ENCODE peak calls at places on chromosome 18, in six cellular contexts. A is tibial artery, F is heart left ventricle, U is type B pancreatic cell, X is WTC11, E is ovary. J is an unnamed sample.

GRCh38 chr18:41829648-41830516 is 125.2 kb upstream of the PIK3C3 start:
- DNase-seq in U (no peak), F (no peak), A (no peak), X (no peak), E (no peak), J (no peak)

GRCh38 chr18:79585395-79586370 is 93.9 kb upstream of the CTDP1 start:
- DNase-seq in E (peak), F (peak), X (no peak), U (peak), A (peak), J (no peak)

GRCh38 chr18:45081579-45082181 is 401.0 kb downstream of the SETBP1 start:
- DNase-seq in E (no peak), X (no peak), U (no peak), F (no peak), A (no peak), J (no peak)

GRCh38 chr18:47151457-47151856 is 1.2 kb upstream of the HDHD2 start:
- DNase-seq in A (no peak), X (no peak), F (no peak), E (no peak), U (no peak), J (no peak)

GRCh38 chr18:69064063-69064462 is 266.2 kb downstream of the CCDC102B start:
- DNase-seq in A (no peak), X (no peak), F (no peak), U (no peak), E (no peak), J (no peak)

GRCh38 chr18:383135-383534 is 115.3 kb upstream of the THOC1 start:
- DNase-seq in E (no peak), A (no peak), U (no peak), F (no peak), X (no peak), J (no peak)

GRCh38 chr18:62070306-62070705 is 116.5 kb downstream of the PIGN start:
- DNase-seq in E (no peak), F (no peak), X (no peak), U (no peak), A (no peak), J (no peak)

GRCh38 chr18:13105059-13105458 is 113.5 kb upstream of the LDLRAD4 start:
- DNase-seq in A (no peak), F (no peak), X (no peak), U (no peak), E (no peak), J (no peak)

GRCh38 chr18:31213641-31214040 is 51.0 kb upstream of the DSC1 start:
- DNase-seq in U (no peak), F (no peak), E (no peak), X (no peak), A (no peak), J (no peak)

GRCh38 chr18:74226156-74226555 is 65.6 kb downstream of the CYB5A start:
- DNase-seq in A (no peak), U (no peak), F (no peak), E (no peak), X (no peak), J (no peak)

GRCh38 chr18:58893388-58894099 is 28.9 kb downstream of the ZNF532 start:
- DNase-seq in U (no peak), E (no peak), A (no peak), X (no peak), F (no peak), J (no peak)

GRCh38 chr18:12811191-12811950 is 72.7 kb downstream of the PTPN2 start:
- DNase-seq in A (no peak), F (no peak), U (no peak), X (no peak), E (no peak), J (no peak)

GRCh38 chr18:48827321-48828200 is 123.2 kb downstream of the SMAD7 start:
- DNase-seq in F (no peak), X (peak), U (peak), E (no peak), A (peak), J (peak)

GRCh38 chr18:80159713-80160636 is 50.9 kb downstream of the ADNP2 start:
- DNase-seq in A (no peak), X (peak), U (peak), E (no peak), F (no peak), J (no peak)

GRCh38 chr18:32730620-32731021 is 42.2 kb downstream of the KLHL14 start:
- DNase-seq in A (no peak), X (no peak), U (no peak), E (no peak), F (no peak), J (no peak)

GRCh38 chr18:53911200-53911599 is 313.3 kb downstream of the MBD2 start:
- DNase-seq in U (no peak), X (no peak), E (no peak), A (no peak), F (no peak), J (no peak)

GRCh38 chr18:53906681-53907080 is 317.8 kb downstream of the MBD2 start:
- DNase-seq in E (no peak), F (peak), A (no peak), U (no peak), X (no peak), J (no peak)

DNA sequence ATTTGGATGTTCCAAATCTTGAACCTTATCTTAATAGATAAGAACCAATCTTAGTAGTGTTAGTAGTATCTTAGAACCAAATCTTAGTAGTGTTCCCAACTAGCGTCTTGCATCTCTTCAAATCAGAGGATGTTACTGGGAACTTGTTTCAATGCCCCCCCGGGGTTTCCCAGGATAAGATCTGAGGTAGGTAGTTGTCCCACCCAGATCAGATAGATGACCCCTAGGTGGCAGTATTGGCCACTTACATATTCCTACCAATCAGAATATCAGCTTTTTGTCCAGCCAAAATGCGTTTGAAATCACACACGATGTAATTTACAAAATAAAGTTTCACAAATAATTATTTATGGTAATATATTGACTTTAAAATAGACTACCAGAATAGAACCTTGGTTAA is 314.8 kb downstream of the MBD2 start:
- DNase-seq in X (peak), E (no peak), U (no peak), A (no peak), F (no peak), J (no peak)
- TF ChIP-seq CTCF in X (peak), E (no peak), U (no peak), A (no peak), F (no peak), J (no peak)

DNA sequence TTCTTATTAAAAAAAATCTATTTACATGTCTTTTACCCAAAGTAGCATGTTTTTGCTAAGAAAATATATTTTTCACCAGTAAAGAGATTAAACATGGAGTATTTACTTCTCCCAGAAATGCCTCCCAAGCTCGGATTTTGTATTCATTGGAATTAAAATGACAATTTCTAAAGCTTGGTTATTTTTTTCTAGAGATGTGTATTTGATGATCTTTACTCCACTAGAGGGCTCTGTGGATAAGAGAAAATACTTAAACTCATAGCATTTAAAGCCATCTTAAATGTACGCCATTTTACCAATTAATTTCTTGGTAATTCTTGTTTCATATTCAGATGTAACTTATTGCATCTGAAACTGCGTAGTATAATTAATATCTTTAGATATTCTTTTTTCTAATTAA is 461.4 kb downstream of the GALR1 start:
- DNase-seq in U (no peak), F (no peak), E (no peak), A (no peak), X (no peak), J (no peak)
- TF ChIP-seq CTCF in U (peak), F (no peak), E (no peak), A (no peak), X (no peak), J (peak)

GRCh38 chr18:28212060-28212459 is 35.1 kb upstream of the CDH2 start:
- DNase-seq in X (no peak), F (no peak), A (no peak), U (no peak), E (no peak), J (no peak)

GRCh38 chr18:28208268-28208667 is 31.3 kb upstream of the CDH2 start:
- DNase-seq in F (no peak), U (no peak), A (no peak), E (no peak), X (no peak), J (no peak)

GRCh38 chr18:28204154-28204553 is 27.2 kb upstream of the CDH2 start:
- DNase-seq in A (no peak), E (no peak), F (no peak), X (no peak), U (no peak), J (no peak)

DNA sequence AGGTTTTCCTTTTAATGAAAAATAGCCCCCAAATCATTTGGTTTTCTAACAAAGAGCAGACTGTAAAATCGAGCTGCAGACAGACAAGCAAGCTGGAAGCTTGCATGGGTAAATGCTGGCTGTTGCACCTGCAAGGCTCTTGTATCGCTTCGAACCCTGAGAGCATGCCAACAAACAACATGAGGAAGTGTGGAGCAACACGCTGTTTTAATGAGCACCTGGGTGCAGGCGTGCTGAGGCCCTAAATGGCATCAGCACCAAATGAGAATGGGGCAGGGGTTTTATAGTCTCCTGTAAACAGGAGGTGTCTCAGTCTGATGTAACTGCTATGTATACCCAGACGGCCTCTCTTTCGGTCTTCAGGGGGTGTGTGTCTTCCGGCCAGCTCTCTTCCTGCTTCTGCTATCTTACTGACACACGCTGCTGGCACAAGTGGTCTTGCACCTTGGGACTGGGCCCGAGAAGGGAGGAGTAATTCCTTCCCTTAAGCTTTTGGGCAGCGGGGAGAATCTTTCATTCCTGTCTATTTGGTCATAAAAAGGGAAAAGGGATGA is 31.9 kb upstream of the CDH2 start:
- DNase-seq in A (no peak), X (no peak), F (no peak), U (no peak), E (no peak), J (no peak)
- TF ChIP-seq CTCF in A (no peak), X (no peak), F (no peak), U (no peak), E (no peak), J (no peak)

DNA sequence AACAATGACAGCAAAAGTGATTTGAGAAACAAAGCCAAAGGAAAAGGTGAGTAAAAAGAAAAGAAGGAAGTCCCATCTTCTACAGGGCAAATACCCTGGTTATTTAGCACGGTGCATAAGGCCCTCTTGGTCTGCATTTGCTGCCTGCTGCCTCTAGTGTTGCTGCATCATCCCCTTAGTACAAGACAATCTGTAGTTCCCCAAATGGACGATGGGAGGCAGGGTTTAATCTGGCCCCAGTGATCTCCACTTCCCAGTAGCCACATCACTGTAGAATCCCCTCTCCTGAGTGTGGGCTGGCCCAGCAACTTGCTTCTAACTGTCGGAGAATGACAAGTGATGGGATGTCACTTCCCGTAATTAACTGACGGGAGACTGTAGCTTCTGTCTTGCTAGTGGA is 85.1 kb downstream of the CTAGE1 start:
- DNase-seq in E (no peak), A (no peak), U (no peak), X (peak), F (no peak), J (no peak)
- TF ChIP-seq CTCF in E (no peak), A (no peak), U (peak), X (peak), F (no peak), J (no peak)

GRCh38 chr18:7532942-7533341 is 34.2 kb upstream of the PTPRM start:
- DNase-seq in E (no peak), X (no peak), F (no peak), A (no peak), U (no peak), J (no peak)
- TF ChIP-seq CTCF in E (no peak), X (no peak), F (no peak), A (no peak), U (no peak), J (no peak)

GRCh38 chr18:39450958-39451357 is 1885.4 kb upstream of the CELF4 start:
- DNase-seq in A (no peak), F (no peak), E (no peak), U (no peak), X (no peak), J (no peak)

GRCh38 chr18:39453882-39454281 is 1888.3 kb upstream of the CELF4 start:
- DNase-seq in X (no peak), E (no peak), U (no peak), F (peak), A (no peak), J (no peak)

GRCh38 chr18:39454866-39455265 is 1889.3 kb upstream of the CELF4 start:
- DNase-seq in A (no peak), U (no peak), F (no peak), E (no peak), X (no peak), J (no peak)

GRCh38 chr18:39453356-39453755 is 1887.8 kb upstream of the CELF4 start:
- DNase-seq in E (no peak), F (no peak), U (no peak), X (no peak), A (no peak), J (no peak)

DNA sequence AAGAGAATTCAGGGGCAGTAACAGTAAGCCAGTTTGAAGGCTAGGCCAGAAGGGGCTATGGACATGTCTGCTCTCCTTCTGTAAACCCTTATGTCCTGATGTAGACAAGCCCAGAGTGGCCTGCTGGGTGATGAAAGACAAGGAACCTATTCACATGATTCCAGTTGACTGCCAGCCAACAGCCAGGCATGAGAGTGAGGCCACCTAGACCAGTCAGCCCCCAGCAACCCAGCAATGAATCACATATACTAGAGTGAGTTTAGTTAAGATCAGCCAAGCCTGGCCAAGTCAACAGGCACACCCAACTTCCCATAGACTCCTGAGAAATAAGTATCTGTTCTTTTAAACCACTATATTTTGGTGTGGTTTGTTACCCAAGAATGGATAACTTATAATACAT is 1889.7 kb upstream of the CELF4 start:
- DNase-seq in X (no peak), U (no peak), E (no peak), A (no peak), F (no peak), J (no peak)
- TF ChIP-seq CTCF in X (no peak), U (no peak), E (no peak), A (no peak), F (no peak), J (no peak)

GRCh38 chr18:67846422-67847098 is 330.0 kb upstream of the DSEL start:
- DNase-seq in F (no peak), U (no peak), X (no peak), A (peak), E (no peak), J (no peak)

DNA sequence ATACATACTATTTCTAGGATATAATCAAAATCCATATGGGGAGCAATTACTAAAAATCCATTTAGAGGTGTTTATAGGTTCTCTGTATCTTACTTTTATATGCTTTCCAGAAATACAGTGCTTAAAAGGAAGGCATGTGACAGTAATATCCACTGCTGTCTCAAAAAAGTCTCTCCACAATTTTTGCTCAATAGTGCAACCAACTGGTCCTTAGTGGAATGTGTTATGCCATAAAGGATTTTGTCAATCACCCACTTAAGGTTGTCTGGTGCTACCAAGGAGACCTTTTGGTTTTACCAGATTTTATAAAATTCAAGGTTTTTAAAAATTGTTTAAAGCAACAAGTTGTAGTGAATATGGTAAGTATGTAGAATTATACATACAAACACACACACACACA is 328.5 kb upstream of the DSEL start:
- DNase-seq in E (no peak), U (no peak), A (no peak), F (no peak), X (no peak), J (no peak)
- TF ChIP-seq CTCF in E (no peak), U (no peak), A (no peak), F (no peak), X (no peak), J (peak)

J was measured in osteocyte.